ENCODE peak calls at places on chromosomes 13 and 19, in ten cellular contexts. L is heart left ventricle, W is uterus, T is tibial nerve, E is A549, X is right lobe of liver, Q is Peyer's patch, G is endothelial cell of umbilical vein, N is IMR-90, S is gastrocnemius medialis. B is an unnamed sample.

GRCh38 chr13:28753208-28753892 is 34.6 kb upstream of the SLC46A3 start:
- DNase-seq in T (peak; percentile 16), S (no peak), Q (no peak), E (peak; percentile 61), X (peak; percentile 57), L (peak; percentile 67), W (no peak), G (peak; percentile 81), N (peak; percentile 91), B (peak; percentile 17)

GRCh38 chr19:33205110-33205509 is 11.0 kb downstream of the LRP3 start:
- DNase-seq in T (no peak), E (no peak), Q (no peak), G (no peak), X (no peak), L (peak; percentile 10), S (no peak), W (no peak), N (no peak), B (no peak)

GRCh38 chr13:61765181-61765742 is 349.6 kb upstream of the PCDH20 start:
- DNase-seq in W (no peak), G (no peak), Q (no peak), T (no peak), X (no peak), E (no peak), S (no peak), L (no peak), N (no peak), B (no peak)

GRCh38 chr13:54078271-54078670 is 1049.7 kb downstream of the OLFM4 start:
- DNase-seq in E (no peak), W (no peak), N (no peak), G (no peak), X (no peak), Q (no peak), S (no peak), L (no peak), T (no peak), B (no peak)

GRCh38 chr19:47445937-47446402 is 25.7 kb downstream of the SLC8A2 start:
- DNase-seq in W (peak; percentile 71), Q (no peak), N (no peak), S (no peak), L (no peak), E (no peak), X (peak; percentile 54), G (no peak), T (no peak), B (peak; percentile 44)

GRCh38 chr13:110652231-110652730 is 36.9 kb downstream of the NAXD start:
- DNase-seq in L (no peak), X (no peak), G (no peak), T (no peak), S (no peak), E (no peak), W (no peak), Q (no peak), N (no peak), B (no peak)

GRCh38 chr13:95217920-95218830 is 83.1 kb downstream of the ABCC4 start:
- DNase-seq in Q (no peak), G (no peak), E (no peak), L (no peak), N (no peak), X (no peak), S (no peak), W (no peak), T (no peak), B (peak; percentile 36)

GRCh38 chr13:110183925-110184324 is 123.0 kb downstream of the COL4A1 start:
- DNase-seq in E (no peak), Q (no peak), L (no peak), T (no peak), W (no peak), S (no peak), N (peak; percentile 11), X (no peak), G (no peak), B (no peak)

GRCh38 chr13:48126944-48127814 is 32.3 kb upstream of the MED4 start:
- DNase-seq in E (peak; percentile 33), W (peak; percentile 63), T (peak; percentile 50), L (peak; percentile 53), Q (no peak), S (peak; percentile 43), N (peak; percentile 60), X (peak; percentile 63), G (peak; percentile 66), B (peak; percentile 23)

GRCh38 chr13:51869921-51870320 is 8.2 kb downstream of the CCDC70 start:
- DNase-seq in N (no peak), S (no peak), T (no peak), Q (no peak), E (no peak), W (no peak), L (no peak), X (no peak), G (no peak), B (no peak)

GRCh38 chr13:106145997-106146864 is 389.2 kb downstream of the EFNB2 start:
- DNase-seq in X (no peak), T (no peak), G (no peak), L (no peak), E (no peak), Q (no peak), N (no peak), S (no peak), W (no peak), B (no peak)

GRCh38 chr13:47437411-47437810 is 540.6 kb upstream of the HTR2A start:
- DNase-seq in S (no peak), T (no peak), E (no peak), N (peak; percentile 89), L (no peak), Q (no peak), X (no peak), W (no peak), G (no peak), B (no peak)

GRCh38 chr13:47426126-47426849 is 529.4 kb upstream of the HTR2A start:
- DNase-seq in G (no peak), E (no peak), W (no peak), S (peak; percentile 30), Q (no peak), L (peak; percentile 52), X (no peak), T (no peak), N (peak; percentile 86), B (no peak)

GRCh38 chr19:37905936-37906867 is at the start of gene WDR87:
- DNase-seq in Q (peak; percentile 65), X (peak; percentile 60), W (peak; percentile 25), S (no peak), L (peak; percentile 31), N (no peak), T (no peak), G (no peak), E (peak; percentile 73), B (peak; percentile 41)
- TF ChIP-seq POLR2A in Q (no peak), X (no peak), W (no peak), S (no peak), L (no peak), N (no peak), T (no peak), G (peak; percentile 36), E (peak; percentile 36), B (no peak)

DNA sequence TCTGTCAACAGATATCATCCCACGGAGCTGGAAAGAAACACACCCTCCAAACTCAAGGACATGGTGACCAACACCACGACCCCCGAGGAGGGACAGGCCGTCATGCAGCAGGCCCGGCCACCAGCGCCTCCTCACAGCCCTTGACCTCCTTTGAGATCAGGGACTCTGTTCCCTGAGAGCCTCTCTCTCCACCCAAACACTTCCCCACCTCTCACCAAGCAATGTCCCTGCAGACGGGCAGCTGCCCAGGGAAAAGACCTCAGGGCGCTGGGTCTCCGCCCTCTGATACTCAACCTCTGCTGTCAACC is 10.0 kb downstream of the SCGB2B2 start:
- DNase-seq in S (no peak), X (no peak), E (no peak), T (no peak), Q (no peak), L (no peak), G (no peak), W (no peak), N (no peak), B (no peak)
- H3K4me3 ChIP-seq in S (peak overlapping the region; percentile 48), X (peak overlapping the region; percentile 51), E (peak overlapping the region; percentile 38), T (peak overlapping the region; percentile 15), Q (no peak overlapping the region), L (peak overlapping the region; percentile 44), G (no peak overlapping the region), W (no peak overlapping the region), N (no peak overlapping the region), B (no peak overlapping the region)

GRCh38 chr13:112962396-112962795 is 6.6 kb upstream of the MCF2L start:
- DNase-seq in G (no peak), W (no peak), X (no peak), T (no peak), L (no peak), Q (peak; percentile 25), S (no peak), E (no peak), N (no peak), B (no peak)

GRCh38 chr13:112961457-112962369 is 7.3 kb upstream of the MCF2L start:
- DNase-seq in X (no peak), E (no peak), Q (peak; percentile 29), S (no peak), W (no peak), N (no peak), T (no peak), L (no peak), G (no peak), B (no peak)

GRCh38 chr13:112959701-112960542 is 9.1 kb upstream of the MCF2L start:
- DNase-seq in E (no peak), Q (no peak), T (no peak), N (no peak), L (no peak), G (no peak), W (no peak), S (no peak), X (no peak), B (no peak)

GRCh38 chr13:112959206-112959605 is 9.8 kb upstream of the MCF2L start:
- DNase-seq in N (no peak), Q (no peak), S (no peak), L (peak; percentile 63), T (no peak), W (no peak), E (no peak), G (no peak), X (no peak), B (no peak)

GRCh38 chr13:112960671-112961070 is 8.3 kb upstream of the MCF2L start:
- DNase-seq in Q (no peak), N (no peak), E (no peak), X (no peak), W (no peak), S (no peak), T (no peak), L (no peak), G (no peak), B (no peak)
- H3K4me1 ChIP-seq in Q (no peaks in the 10 kb centered on the region), N (no peaks in the 10 kb centered on the region), E (no peaks in the 10 kb centered on the region), X (no peaks in the 10 kb centered on the region), W (no peaks in the 10 kb centered on the region), S (peaks cover 11% of the 10 kb centered on the region), T (no peaks in the 10 kb centered on the region), L (peaks cover 8% of the 10 kb centered on the region), G (no peaks in the 10 kb centered on the region), B (no peaks in the 10 kb centered on the region)

DNA sequence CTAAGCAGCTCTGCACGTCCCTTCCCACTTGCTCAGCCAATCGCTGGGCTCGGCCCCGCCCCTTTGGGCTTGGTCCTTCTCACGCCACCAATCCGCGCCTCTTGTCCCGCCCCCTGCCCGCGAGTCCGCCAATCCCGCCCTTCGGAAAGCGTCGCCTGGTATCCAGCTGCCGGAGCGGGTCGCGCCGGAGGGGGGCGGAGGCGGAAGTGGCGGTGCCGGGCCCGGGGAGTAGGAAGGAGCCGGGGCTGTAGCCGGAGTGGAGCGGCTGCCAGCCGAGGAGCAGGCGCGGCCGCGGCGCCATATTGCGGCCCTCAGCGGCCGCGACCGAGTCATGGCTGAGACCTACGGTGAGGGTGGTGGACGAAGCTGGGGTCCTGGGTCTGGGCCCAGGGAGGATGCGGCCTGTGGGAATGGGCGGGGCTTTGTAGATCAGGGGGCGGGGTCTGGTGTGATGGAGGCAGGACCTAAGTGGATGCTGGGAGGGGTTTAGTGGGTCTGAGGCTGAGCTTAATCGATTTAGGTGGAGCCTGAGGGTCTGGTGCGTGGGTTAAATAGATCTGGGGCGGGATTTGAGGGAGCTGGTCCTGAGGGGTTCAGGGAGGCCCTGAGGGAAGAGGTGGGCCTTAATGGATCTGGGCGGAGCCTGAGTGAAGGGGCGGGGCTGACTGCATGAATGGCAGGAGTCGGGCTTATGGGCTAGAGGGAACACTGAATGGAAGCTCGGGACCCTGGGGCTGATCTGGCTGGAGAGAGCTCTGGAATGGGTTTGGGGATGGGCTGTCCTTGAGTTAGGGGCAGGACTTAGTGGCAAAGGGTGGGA is at the start of gene RAB4B:
- DNase-seq in S (peak; percentile 100), E (peak; percentile 100), W (peak; percentile 100), L (peak; percentile 100), T (peak; percentile 100), X (peak; percentile 100), N (peak; percentile 99), G (peak; percentile 100), Q (peak; percentile 100), B (peak; percentile 100)
- TF ChIP-seq POLR2A in S (peak; percentile 61), E (peak; percentile 61), W (no peak), L (no peak), T (peak; percentile 47), X (peak; percentile 64), N (peak; percentile 88), G (no peak), Q (peak; percentile 72), B (peak; percentile 9)